ENCODE peak calls at places on chromosomes 5 and 9, in five cellular contexts. T, O, Y, X and N are unnamed samples.

GRCh38 chr9:129380961-129381401 is 202.9 kb upstream of the IER5L start:
- DNase-seq in X (no peak), Y (no peak), T (no peak), O (no peak), N (no peak)

GRCh38 chr5:16918156-16918555 is 17.9 kb downstream of the MYO10 start:
- DNase-seq in O (peak; percentile 17), T (no peak), Y (no peak), X (no peak), N (no peak)

GRCh38 chr9:20551236-20551635 is 71.1 kb downstream of the MLLT3 start:
- DNase-seq in Y (no peak), T (no peak), O (no peak), X (no peak), N (no peak)

GRCh38 chr9:91771027-91771426 is 179.0 kb downstream of the ROR2 start:
- DNase-seq in Y (no peak), O (peak; percentile 11), T (no peak), X (no peak), N (no peak)

GRCh38 chr9:77598510-77598909 is 49.6 kb downstream of the GNA14 start:
- DNase-seq in Y (no peak), O (peak; percentile 50), X (peak; percentile 11), T (no peak), N (no peak)

GRCh38 chr5:148733601-148734438 is 79.5 kb upstream of the HTR4 start:
- DNase-seq in Y (no peak), X (peak; percentile 62), O (peak; percentile 86), T (peak; percentile 79), N (peak; percentile 87)

GRCh38 chr5:66450988-66451387 is 145.2 kb upstream of the MAST4 start:
- DNase-seq in X (no peak), Y (no peak), T (no peak), O (no peak), N (no peak)

GRCh38 chr5:94361161-94361560 is 257.2 kb downstream of the KIAA0825 start:
- DNase-seq in X (no peak), O (no peak), Y (no peak), T (no peak), N (no peak)

GRCh38 chr5:147248584-147248983 is 13.8 kb downstream of the STK32A start:
- DNase-seq in X (no peak), T (no peak), O (no peak), Y (no peak), N (no peak)

GRCh38 chr9:101564252-101564651 is 30.5 kb downstream of the PPP3R2 start:
- DNase-seq in T (no peak), Y (no peak), X (no peak), O (no peak), N (no peak)

GRCh38 chr5:143229896-143230675 is 173.4 kb downstream of the NR3C1 start:
- DNase-seq in O (peak; percentile 47), Y (no peak), X (no peak), T (no peak), N (no peak)

GRCh38 chr9:6512085-6512657 is 99.2 kb downstream of the UHRF2 start:
- DNase-seq in X (no peak), T (no peak), Y (no peak), O (no peak), N (no peak)

GRCh38 chr5:30324083-30324482 is 869.4 kb upstream of the CDH6 start:
- DNase-seq in O (no peak), X (no peak), T (peak; percentile 13), Y (no peak), N (no peak)

GRCh38 chr5:118126159-118126558 is 862.2 kb downstream of the DTWD2 start:
- DNase-seq in Y (no peak), T (no peak), X (no peak), O (no peak), N (no peak)

GRCh38 chr9:126599047-126599650 is 14.6 kb upstream of the LMX1B start:
- DNase-seq in Y (no peak), O (peak; percentile 44), T (no peak), X (no peak), N (no peak)

GRCh38 chr9:88947581-88948573 is 43.4 kb upstream of the S1PR3 start:
- DNase-seq in T (no peak), O (no peak), X (no peak), Y (no peak), N (no peak)

GRCh38 chr5:135669416-135669815 is 90.6 kb upstream of the CXCL14 start:
- DNase-seq in Y (no peak), X (no peak), O (peak; percentile 90), T (no peak), N (no peak)

GRCh38 chr5:154611341-154611767 is 133.3 kb upstream of the HAND1 start:
- DNase-seq in O (peak; percentile 19), T (peak; percentile 9), Y (no peak), X (no peak), N (no peak)

GRCh38 chr9:133584559-133585476 is 24.4 kb downstream of the FAM163B start:
- DNase-seq in X (peak; percentile 69), O (peak; percentile 88), Y (no peak), T (no peak), N (no peak)

GRCh38 chr5:55914971-55915370 is 63.8 kb downstream of the IL31RA start:
- DNase-seq in O (peak; percentile 8), Y (no peak), T (no peak), X (no peak), N (no peak)

GRCh38 chr5:133796186-133796585 is 172.2 kb downstream of the C5orf15 start:
- DNase-seq in T (no peak), Y (no peak), O (no peak), X (no peak), N (no peak)

GRCh38 chr5:35557742-35558141 is 59.9 kb upstream of the SPEF2 start:
- DNase-seq in T (no peak), Y (no peak), X (no peak), O (no peak), N (no peak)

GRCh38 chr9:134595014-134595413 is 46.6 kb upstream of the COL5A1 start:
- DNase-seq in O (no peak), Y (no peak), T (peak; percentile 5), X (no peak), N (no peak)

GRCh38 chr5:126066795-126067321 is 356.4 kb upstream of the GRAMD2B start:
- DNase-seq in Y (no peak), T (no peak), O (no peak), X (no peak), N (no peak)

GRCh38 chr5:154937186-154937717 is 759 bp downstream of the GEMIN5 start:
- DNase-seq in O (peak; percentile 23), T (no peak), Y (no peak), X (no peak), N (no peak)